ENCODE peak calls at places on chromosomes 1 and 21, in five cellular contexts. E is stomach, Z is right cardiac atrium, V is prostate gland, B is testis. P is an unnamed sample. For H3K4me1, the result is how much of the 10 kb centered on the place peaks cover.

GRCh38 chr21:36706951-36707762 is 8.2 kb downstream of the SIM2 start:
- DNase-seq in E (no peak), V (no peak), Z (no peak), B (no peak), P (no peak)

GRCh38 chr1:247115545-247115944 is 11.4 kb upstream of the ZNF669 start:
- DNase-seq in Z (no peak), V (no peak), B (no peak), E (no peak), P (no peak)

GRCh38 chr21:35855463-35855862 is 204.9 kb downstream of the SETD4 start:
- DNase-seq in E (no peak), V (no peak), Z (no peak), B (no peak), P (no peak)

GRCh38 chr1:224497714-224498573 is 63.3 kb upstream of the WDR26 start:
- DNase-seq in B (peak), E (peak), Z (no peak), V (peak), P (no peak)

GRCh38 chr1:11886986-11887665 is 28.4 kb upstream of the NPPB start:
- DNase-seq in V (no peak), B (peak), Z (peak), E (no peak), P (no peak)

GRCh38 chr1:243255791-243256512 is at the start of gene SDCCAG8:
- DNase-seq in Z (peak), V (peak), B (peak), E (peak), P (peak)

GRCh38 chr1:94783342-94784264 is 36.6 kb upstream of the SLC44A3 start:
- DNase-seq in Z (peak), B (peak), V (peak), E (peak), P (peak)

GRCh38 chr1:48182441-48182840 is 40.1 kb upstream of the SLC5A9 start:
- DNase-seq in V (no peak), E (no peak), B (no peak), Z (no peak), P (no peak)

GRCh38 chr1:232634086-232634485 is 4.2 kb upstream of the SIPA1L2 start:
- DNase-seq in E (peak), B (peak), Z (peak), V (peak), P (no peak)

GRCh38 chr21:41211041-41211426 is 43.1 kb downstream of the BACE2 start:
- DNase-seq in E (no peak), B (no peak), V (no peak), Z (no peak), P (no peak)

GRCh38 chr1:172914517-172915144 is 136.1 kb downstream of the TNFSF18 start:
- DNase-seq in Z (no peak), B (no peak), E (no peak), V (no peak), P (no peak)

GRCh38 chr1:151282883-151283725 is 1.0 kb downstream of the ZNF687 start:
- DNase-seq in V (no peak), E (peak), Z (peak), B (peak), P (peak)

GRCh38 chr1:10278880-10279279 is 68.5 kb downstream of the KIF1B start:
- DNase-seq in Z (no peak), E (no peak), B (no peak), V (no peak), P (no peak)

GRCh38 chr1:150995896-150996295 is 10.8 kb downstream of the MINDY1 start:
- DNase-seq in E (peak), V (no peak), B (peak), Z (no peak), P (no peak)

GRCh38 chr1:241464985-241465384 is 54.6 kb downstream of the FH start:
- DNase-seq in E (no peak), B (no peak), V (no peak), Z (no peak), P (no peak)

GRCh38 chr1:171212607-171213347 is 27.7 kb downstream of the FMO2 start:
- DNase-seq in Z (no peak), E (no peak), V (no peak), B (no peak), P (no peak)

GRCh38 chr1:32703479-32704291 is 1.1 kb upstream of the SYNC start:
- DNase-seq in B (peak), V (no peak), Z (peak), E (no peak), P (peak)

GRCh38 chr1:52002038-52002917 is 11.8 kb upstream of the RAB3B start:
- DNase-seq in B (peak), E (no peak), Z (no peak), V (peak), P (peak)

GRCh38 chr21:32940079-32941014 is 85.4 kb upstream of the OLIG2 start:
- DNase-seq in Z (no peak), B (peak), E (peak), V (peak), P (no peak)

DNA sequence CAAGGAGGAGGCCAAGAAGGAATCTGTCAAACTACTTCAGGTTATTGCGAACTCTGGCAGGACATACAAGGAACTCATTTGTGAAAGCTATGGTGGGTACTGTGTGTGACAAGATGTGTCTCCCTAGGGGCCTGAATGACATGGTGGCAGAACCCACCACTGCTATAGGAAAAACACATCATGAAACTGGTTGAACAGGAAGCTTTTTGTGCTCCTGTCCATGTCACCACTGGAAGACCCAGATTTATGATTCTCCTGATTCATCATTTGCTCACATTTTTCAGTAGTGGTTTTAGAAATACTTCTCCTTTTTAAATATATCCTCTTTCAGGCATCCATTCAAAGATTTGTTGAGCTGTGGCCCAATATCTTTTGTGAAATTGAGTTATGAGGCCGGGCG is 23.6 kb downstream of the ARMH1 start:
- DNase-seq in Z (no peak), B (no peak), E (no peak), V (no peak), P (no peak)
- H3K4me1 ChIP-seq in Z (under half), B (under half), E (under half), V (under half), P (under half)

GRCh38 chr1:109079240-109079622 is 3.4 kb upstream of the TAF13 start:
- DNase-seq in E (no peak), V (no peak), Z (no peak), B (no peak), P (no peak)
- H3K4me3 ChIP-seq in E (no peak), V (no peak), Z (no peak), B (no peak), P (no peak)

GRCh38 chr1:161707503-161707902 is 474 bp downstream of the FCRLA start:
- DNase-seq in V (no peak), Z (no peak), B (no peak), E (no peak), P (no peak)
- H3K4me1 ChIP-seq in V (under half), Z (under half), B (under half), E (under half), P (under half)

DNA sequence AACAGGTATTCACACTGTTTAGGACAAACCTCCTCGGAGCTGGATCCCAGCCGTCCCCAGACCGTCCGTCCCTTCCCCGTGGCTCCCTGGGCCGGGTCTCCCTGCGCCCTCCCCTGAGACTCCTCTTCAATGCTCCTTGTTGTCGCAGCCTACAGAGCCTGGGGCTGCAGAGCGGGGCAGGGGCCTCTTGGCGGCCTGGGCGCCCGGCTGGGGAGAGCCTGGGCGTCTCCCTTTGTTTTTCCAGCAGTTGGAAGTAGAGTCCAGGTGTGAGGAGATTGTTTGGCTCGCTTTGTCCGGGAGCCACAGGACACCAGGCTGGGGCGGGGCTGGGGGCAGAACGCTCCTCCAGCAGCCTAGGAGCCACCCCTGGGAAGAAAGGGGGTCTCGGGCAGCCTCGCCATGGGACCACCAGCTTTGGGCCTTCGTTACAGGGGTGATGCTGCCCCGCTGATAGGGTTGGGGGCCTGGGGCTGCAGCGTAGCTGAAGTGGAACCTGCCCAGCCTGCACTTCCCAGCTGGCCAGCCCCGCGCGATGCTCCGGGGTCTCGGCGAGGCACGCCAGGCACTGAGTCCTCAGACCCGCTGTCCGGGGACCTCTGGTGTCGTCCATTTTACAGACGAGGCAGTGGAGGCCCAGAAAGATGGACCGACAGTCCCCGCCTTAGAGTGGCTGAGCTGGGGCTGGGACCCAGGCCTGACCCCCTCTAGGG is 66.9 kb downstream of the PRDM16 start:
- DNase-seq in B (no peak), V (no peak), E (peak), Z (no peak), P (no peak)
- H3K4me3 ChIP-seq in B (no peak), V (no peak), E (no peak), Z (no peak), P (no peak)

DNA sequence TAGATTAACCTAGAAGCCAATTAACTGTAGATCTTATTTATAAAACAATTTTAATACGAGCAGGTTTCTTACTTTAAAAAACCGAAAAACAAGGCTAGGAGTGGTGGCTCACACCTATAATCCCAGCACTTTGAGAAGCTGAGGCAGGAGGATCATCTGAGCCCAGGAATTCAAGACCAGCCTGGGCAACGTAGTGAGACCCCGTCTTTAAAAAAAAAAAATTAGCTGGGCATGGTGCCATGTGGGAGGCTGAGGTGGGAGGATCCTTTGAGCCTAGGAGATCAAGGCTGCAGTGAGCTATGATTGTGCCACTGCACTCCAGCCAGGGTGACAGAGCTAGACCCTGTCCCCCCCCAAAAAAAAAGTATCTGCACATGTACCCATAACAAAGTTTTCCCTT is 89.3 kb upstream of the QSOX1 start:
- DNase-seq in B (no peak), V (no peak), E (no peak), Z (no peak), P (no peak)
- H3K4me1 ChIP-seq in B (under half), V (under half), E (under half), Z (under half), P (under half)

DNA sequence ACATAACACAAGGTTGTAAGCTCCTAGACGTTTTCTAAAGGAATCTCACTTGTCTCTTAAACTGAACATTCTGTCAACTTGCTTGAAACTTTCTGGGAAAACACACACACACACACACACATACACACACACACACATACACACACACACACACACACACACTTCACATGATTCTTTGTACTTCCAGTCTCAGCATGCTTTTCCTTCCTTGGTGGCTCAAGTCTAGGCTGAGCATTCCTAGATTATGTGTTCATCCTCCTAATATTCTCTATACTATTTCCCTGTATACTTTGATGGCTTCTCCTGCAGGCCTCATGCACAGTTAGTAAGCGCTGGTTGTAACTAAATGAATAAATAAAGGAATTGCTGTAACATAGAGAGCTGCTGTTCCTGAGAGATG is 372.1 kb downstream of the PTPRC start:
- DNase-seq in Z (no peak), E (no peak), V (no peak), B (no peak), P (no peak)
- H3K4me3 ChIP-seq in Z (no peak), E (no peak), V (no peak), B (no peak), P (no peak)

DNA sequence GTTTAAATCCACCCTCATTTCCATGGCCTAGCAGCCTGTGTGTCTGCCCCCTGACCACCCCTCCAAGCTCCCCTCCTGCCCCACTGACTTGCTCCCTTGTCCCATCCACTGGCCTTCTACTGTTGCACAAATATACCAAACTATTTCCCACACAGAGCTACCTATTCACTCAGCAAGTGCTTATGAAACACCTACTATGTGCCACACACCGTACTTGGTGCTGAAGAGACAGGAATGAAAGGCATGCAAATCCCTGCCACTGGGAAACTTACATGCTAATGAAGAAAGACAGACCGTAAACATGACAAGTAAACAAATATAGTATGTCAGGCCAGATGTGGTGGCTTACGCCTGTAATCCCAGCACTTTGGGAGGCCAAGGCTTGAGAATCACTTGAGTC is 49.9 kb upstream of the CAPZB start:
- DNase-seq in E (no peak), V (no peak), Z (no peak), B (no peak), P (no peak)
- H3K4me1 ChIP-seq in E (under half), V (under half), Z (under half), B (under half), P (under half)

DNA sequence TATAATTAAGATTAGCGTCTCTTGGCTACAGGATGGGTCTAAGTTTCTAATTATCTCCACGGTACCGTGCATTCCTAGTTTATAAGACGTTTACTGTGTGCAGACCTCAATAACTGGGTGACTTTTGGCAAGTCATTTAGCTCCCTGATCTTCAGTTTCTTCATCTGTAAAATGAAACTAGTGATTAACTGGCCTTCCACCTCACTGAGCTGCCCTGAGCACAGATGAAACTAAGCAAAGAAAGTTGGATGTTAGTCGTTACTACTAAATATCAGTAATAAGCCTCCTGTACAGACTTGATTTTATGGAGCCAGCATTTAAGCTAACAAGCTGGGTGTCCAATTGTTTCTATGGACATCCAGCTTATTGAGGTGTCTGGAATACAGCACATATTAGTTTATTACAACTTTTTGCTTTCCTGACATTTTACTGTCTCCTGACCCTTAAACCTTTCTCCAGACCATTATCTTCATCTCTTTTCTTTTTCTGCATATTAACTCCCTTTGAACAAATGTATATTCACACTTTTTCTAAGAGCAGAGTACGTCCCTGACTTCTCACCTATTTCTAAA is 1.1 kb downstream of the CR2 start:
- DNase-seq in Z (no peak), B (no peak), E (no peak), V (no peak), P (no peak)
- H3K4me3 ChIP-seq in Z (peak), B (no peak), E (no peak), V (no peak), P (no peak)

DNA sequence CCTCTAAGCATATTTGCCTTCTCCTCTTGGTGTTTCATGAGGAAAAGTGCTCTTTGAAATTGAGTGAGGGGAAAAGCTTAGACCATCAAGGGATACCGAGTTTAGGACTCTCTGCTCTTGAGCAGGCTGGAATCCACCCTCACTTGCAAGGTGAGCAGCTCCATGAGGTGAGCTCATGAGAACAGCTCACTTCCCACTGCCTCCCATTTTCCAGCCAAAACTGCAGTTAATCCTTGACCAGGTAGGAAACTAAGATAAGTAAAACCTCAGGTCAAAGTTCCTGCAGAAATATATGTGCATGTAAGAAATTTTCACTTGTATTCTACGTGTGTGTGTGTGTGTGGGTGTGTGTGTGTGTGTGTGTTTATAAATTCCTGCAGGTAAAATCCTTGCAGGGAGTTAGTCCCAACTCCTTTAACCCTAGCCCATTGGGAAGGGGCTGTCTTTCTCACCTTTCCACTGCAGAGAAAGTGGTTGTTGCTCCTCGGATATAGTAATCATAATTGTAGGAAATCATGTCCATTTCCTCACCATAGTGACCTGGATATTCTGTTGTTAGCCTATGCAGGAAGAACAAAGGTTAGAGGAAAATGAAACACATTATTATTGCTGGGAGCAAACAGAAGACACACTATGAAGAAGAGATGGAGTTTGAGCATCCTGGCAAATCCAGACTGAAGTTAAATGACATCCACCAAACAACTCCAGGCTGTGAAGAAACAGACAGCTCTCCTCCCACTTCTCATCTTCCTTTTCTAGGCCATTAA is 28.3 kb downstream of the DPT start:
- DNase-seq in B (no peak), E (no peak), Z (no peak), V (no peak), P (no peak)
- H3K4me1 ChIP-seq in B (under half), E (under half), Z (under half), V (under half), P (under half)

DNA sequence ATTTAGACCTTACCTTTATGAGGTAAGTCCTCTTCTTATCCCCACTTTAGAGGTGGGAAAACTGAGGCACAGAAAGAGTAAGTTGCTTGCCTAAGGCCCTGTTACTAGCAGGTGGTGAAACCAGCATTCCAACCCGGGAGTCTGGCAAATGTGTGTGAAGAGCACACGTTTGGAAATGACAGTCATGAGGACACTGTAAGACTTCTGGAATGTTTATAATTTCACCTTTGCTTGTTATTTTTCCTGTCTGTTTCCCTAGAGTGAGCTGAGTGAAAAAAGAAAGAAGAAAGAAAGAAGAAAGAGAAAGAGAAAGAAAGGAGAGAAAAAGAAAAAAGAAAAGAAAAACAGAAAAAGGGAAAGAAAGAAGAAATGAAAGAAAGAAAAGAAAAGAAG is 21.2 kb upstream of the LGALS8 start:
- DNase-seq in Z (no peak), E (no peak), B (no peak), V (no peak), P (no peak)
- H3K4me3 ChIP-seq in Z (no peak), E (no peak), B (no peak), V (no peak), P (no peak)